ENCODE peak calls at places on chromosomes 11 and 22, in six cellular contexts. One of them, this sample, is unnamed.

GRCh38 chr11:106160494-106160893 is 83.0 kb downstream of the AASDHPPT start:
- DNase-seq in astrocyte of the spinal cord: no peak
- DNase-seq in IMR-90: no peak
- DNase-seq in stomach: no peak
- DNase-seq in neural progenitor cell: no peak
- DNase-seq in GM13977: no peak
- DNase-seq in this sample: peak

GRCh38 chr22:19523240-19524169 is 705 bp downstream of the CLDN5 start:
- DNase-seq in astrocyte of the spinal cord: peak
- DNase-seq in IMR-90: peak
- DNase-seq in stomach: no peak
- DNase-seq in neural progenitor cell: peak
- DNase-seq in GM13977: peak
- DNase-seq in this sample: peak

GRCh38 chr11:128174465-128175101 is 412.8 kb downstream of the ETS1 start:
- DNase-seq in astrocyte of the spinal cord: peak
- DNase-seq in IMR-90: peak
- DNase-seq in stomach: no peak
- DNase-seq in neural progenitor cell: peak
- DNase-seq in GM13977: no peak
- DNase-seq in this sample: peak

GRCh38 chr22:46791201-46791731 is 28.8 kb downstream of the TBC1D22A start:
- DNase-seq in astrocyte of the spinal cord: peak
- DNase-seq in IMR-90: peak
- DNase-seq in stomach: peak
- DNase-seq in neural progenitor cell: no peak
- DNase-seq in GM13977: peak
- DNase-seq in this sample: peak

GRCh38 chr11:108754901-108755625 is 90.2 kb downstream of the DDX10 start:
- DNase-seq in astrocyte of the spinal cord: peak
- DNase-seq in IMR-90: no peak
- DNase-seq in stomach: no peak
- DNase-seq in neural progenitor cell: no peak
- DNase-seq in GM13977: no peak
- DNase-seq in this sample: peak

GRCh38 chr11:126194121-126194543 is 17.3 kb downstream of the RPUSD4 start:
- DNase-seq in astrocyte of the spinal cord: peak
- DNase-seq in IMR-90: peak
- DNase-seq in stomach: peak
- DNase-seq in neural progenitor cell: peak
- DNase-seq in GM13977: peak
- DNase-seq in this sample: peak

GRCh38 chr22:49112176-49112575 is 715.5 kb downstream of the BRD1 start:
- DNase-seq in astrocyte of the spinal cord: no peak
- DNase-seq in IMR-90: no peak
- DNase-seq in stomach: no peak
- DNase-seq in neural progenitor cell: no peak
- DNase-seq in GM13977: no peak
- DNase-seq in this sample: no peak

GRCh38 chr22:42033263-42034181 is 34.9 kb downstream of the WBP2NL start:
- DNase-seq in astrocyte of the spinal cord: no peak
- DNase-seq in IMR-90: no peak
- DNase-seq in stomach: no peak
- DNase-seq in neural progenitor cell: no peak
- DNase-seq in GM13977: no peak
- DNase-seq in this sample: no peak

GRCh38 chr11:62411524-62411923 is 7.3 kb upstream of the SCGB1A1 start:
- DNase-seq in astrocyte of the spinal cord: no peak
- DNase-seq in IMR-90: no peak
- DNase-seq in stomach: no peak
- DNase-seq in neural progenitor cell: no peak
- DNase-seq in GM13977: no peak
- DNase-seq in this sample: no peak

DNA sequence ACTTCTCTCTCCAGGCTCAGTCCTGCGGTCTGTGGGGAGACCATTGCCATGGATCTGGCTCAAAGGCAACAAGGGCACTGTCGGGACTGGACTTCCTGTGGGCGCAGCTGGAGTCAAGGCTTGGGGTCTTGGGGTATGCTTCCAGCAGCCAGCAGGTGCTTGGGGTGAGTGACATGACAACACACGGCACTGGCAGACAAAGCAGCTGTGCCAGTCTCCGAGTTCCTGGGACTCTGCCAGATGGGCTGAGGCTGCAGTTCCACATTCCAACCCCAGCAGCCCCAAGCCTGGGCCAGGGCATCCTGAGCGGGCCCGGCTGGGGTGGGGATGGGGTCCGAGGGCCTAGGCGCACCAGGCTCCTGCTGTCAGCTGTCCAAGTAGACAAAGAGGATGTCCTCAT is 12.3 kb downstream of the GUCD1 start:
- DNase-seq in astrocyte of the spinal cord: no peak
- DNase-seq in IMR-90: no peak
- DNase-seq in stomach: peak
- DNase-seq in neural progenitor cell: no peak
- DNase-seq in GM13977: no peak
- DNase-seq in this sample: no peak
- TF ChIP-seq CTCF in astrocyte of the spinal cord: no peak
- TF ChIP-seq CTCF in IMR-90: no peak
- TF ChIP-seq CTCF in stomach: no peak
- TF ChIP-seq CTCF in neural progenitor cell: no peak
- TF ChIP-seq CTCF in GM13977: no peak
- TF ChIP-seq CTCF in this sample: no peak

DNA sequence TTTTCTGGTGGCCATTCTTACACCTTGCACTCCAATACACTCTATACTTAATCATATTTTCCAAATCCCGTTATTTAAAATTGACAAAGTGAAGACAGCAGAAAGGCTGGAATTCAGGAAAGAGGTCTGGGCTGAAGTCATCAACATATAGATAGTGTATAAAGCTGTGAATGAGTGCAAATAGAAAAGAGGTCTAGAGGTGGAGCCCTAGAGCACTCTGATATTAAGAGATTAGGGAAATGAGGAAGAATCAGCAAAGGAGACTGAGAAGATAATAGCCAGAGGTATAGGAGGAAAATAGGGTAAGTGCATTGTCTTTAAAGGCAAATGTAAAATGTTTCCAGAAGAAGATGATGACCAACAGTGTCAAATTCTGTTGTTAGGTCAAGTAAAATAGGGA is 7.9 kb downstream of the CTR9 start:
- DNase-seq in astrocyte of the spinal cord: no peak
- DNase-seq in IMR-90: no peak
- DNase-seq in stomach: no peak
- DNase-seq in neural progenitor cell: no peak
- DNase-seq in GM13977: no peak
- DNase-seq in this sample: no peak
- TF ChIP-seq CTCF in astrocyte of the spinal cord: peak
- TF ChIP-seq CTCF in IMR-90: peak
- TF ChIP-seq CTCF in stomach: no peak
- TF ChIP-seq CTCF in neural progenitor cell: peak
- TF ChIP-seq CTCF in GM13977: no peak
- TF ChIP-seq CTCF in this sample: no peak

DNA sequence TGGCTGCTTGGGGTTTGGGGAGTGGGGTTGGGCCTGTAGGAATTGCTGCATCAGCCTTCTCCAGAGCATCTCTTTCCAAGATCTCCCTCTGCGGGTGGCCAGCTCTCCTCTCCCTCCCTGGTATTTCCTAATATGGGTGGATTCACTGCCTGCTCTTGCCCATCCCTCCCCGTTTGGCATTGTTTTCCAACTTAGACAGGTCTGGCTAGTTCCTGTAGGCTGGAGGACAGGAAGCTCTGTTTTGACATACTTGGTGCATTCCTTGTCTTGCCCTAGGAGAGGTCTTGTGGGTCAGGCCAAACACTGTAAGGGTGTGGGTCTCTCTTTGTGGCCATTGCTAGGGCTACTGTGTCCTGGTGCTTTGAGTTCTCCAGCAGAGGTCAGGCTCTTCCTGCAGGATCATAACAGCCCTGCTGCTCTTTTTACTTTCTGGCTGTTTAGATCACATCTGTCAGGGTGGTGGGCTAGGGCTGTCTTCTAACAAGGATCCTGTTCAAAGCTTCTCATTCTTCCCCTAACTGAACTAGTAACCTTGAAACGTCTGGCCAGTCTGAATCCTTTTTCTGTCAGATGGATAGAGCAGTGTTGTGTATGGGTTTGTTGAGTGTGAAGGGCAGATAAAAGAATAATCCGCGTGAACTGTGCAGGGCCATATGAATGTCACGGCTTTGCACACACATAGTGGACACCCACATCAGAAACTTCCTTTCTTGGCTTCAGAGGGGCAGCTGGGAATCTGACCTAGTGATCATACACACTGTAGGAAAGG is 18.3 kb upstream of the MICALL1 start:
- DNase-seq in astrocyte of the spinal cord: peak
- DNase-seq in IMR-90: peak
- DNase-seq in stomach: no peak
- DNase-seq in neural progenitor cell: peak
- DNase-seq in GM13977: no peak
- DNase-seq in this sample: peak
- TF ChIP-seq CTCF in astrocyte of the spinal cord: peak
- TF ChIP-seq CTCF in IMR-90: peak
- TF ChIP-seq CTCF in stomach: peak
- TF ChIP-seq CTCF in neural progenitor cell: peak
- TF ChIP-seq CTCF in GM13977: peak
- TF ChIP-seq CTCF in this sample: peak

DNA sequence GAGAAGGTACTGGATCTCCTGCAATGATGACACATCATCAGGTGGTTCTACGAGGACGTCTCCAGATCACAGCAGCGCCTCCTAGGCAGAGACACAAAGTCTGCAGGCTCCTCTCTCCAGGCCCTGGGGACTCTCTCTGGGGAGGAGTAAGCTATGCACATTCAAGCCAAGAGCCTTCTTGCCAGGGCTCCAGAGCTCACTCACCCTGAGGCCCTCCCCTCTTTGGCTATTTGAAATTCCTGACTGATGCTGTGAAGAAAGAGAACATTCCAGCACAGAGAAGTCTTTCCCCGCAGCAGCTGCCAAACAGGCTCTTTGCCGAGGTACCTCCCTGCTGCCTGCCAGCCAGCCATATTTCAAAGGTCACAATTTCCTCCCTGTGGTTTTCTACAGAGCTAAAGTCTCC is 204.9 kb downstream of the CSNK2A3 start:
- DNase-seq in astrocyte of the spinal cord: peak
- DNase-seq in IMR-90: peak
- DNase-seq in stomach: no peak
- DNase-seq in neural progenitor cell: peak
- DNase-seq in GM13977: no peak
- DNase-seq in this sample: peak
- TF ChIP-seq CTCF in astrocyte of the spinal cord: peak
- TF ChIP-seq CTCF in IMR-90: peak
- TF ChIP-seq CTCF in stomach: peak
- TF ChIP-seq CTCF in neural progenitor cell: peak
- TF ChIP-seq CTCF in GM13977: peak
- TF ChIP-seq CTCF in this sample: peak

DNA sequence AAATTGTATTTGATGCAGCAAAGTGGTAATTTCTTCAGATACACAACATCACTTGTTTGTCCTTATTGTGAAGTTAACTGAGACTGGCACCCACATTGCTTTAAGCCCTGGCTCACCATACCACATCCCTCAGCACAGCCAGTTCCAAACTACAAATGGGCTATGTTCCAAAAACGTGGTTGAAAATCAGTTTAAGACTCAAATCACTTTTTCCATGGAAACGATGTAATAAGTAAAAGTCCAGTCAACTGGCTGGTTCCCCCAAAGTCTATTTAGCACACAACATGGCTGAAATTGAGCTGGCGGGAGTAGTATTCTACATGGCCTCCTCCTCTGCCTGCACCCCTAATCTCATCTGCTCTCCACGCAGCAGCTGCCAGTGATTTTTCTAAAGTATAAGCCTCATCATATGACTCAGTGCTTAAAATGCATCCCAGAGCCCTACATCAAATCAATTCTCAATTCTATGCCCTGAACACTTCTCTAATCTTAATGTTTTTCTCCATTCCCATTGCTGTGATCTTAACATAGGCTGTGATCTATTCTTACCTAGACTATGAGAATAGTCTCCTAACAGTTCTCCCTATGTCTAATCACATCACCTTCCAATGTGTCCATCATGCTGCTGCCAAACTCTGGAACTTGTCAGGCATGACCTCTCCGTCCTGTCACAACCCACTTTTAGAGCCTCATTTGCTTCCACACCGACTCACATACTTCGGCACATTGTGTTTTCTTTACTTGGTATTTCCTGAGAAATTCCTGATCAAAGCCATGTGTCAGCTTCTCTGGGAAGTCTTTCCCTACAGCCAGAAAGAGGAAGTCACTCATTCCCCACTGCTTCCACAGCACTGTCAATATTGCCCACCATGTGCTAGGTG is 40.7 kb upstream of the BIRC3 start:
- DNase-seq in astrocyte of the spinal cord: peak
- DNase-seq in IMR-90: peak
- DNase-seq in stomach: no peak
- DNase-seq in neural progenitor cell: no peak
- DNase-seq in GM13977: no peak
- DNase-seq in this sample: no peak
- TF ChIP-seq CTCF in astrocyte of the spinal cord: no peak
- TF ChIP-seq CTCF in IMR-90: no peak
- TF ChIP-seq CTCF in stomach: no peak
- TF ChIP-seq CTCF in neural progenitor cell: no peak
- TF ChIP-seq CTCF in GM13977: no peak
- TF ChIP-seq CTCF in this sample: no peak

GRCh38 chr11:34514050-34514449 is 456 bp upstream of the ELF5 start:
- DNase-seq in astrocyte of the spinal cord: no peak
- DNase-seq in IMR-90: no peak
- DNase-seq in stomach: no peak
- DNase-seq in neural progenitor cell: no peak
- DNase-seq in GM13977: no peak
- DNase-seq in this sample: no peak

GRCh38 chr11:34512810-34513673 is 552 bp downstream of the ELF5 start:
- DNase-seq in astrocyte of the spinal cord: peak
- DNase-seq in IMR-90: peak
- DNase-seq in stomach: peak
- DNase-seq in neural progenitor cell: peak
- DNase-seq in GM13977: peak
- DNase-seq in this sample: peak

GRCh38 chr11:34513674-34513995 is at the start of gene ELF5:
- DNase-seq in astrocyte of the spinal cord: no peak
- DNase-seq in IMR-90: no peak
- DNase-seq in stomach: no peak
- DNase-seq in neural progenitor cell: no peak
- DNase-seq in GM13977: no peak
- DNase-seq in this sample: no peak

GRCh38 chr11:34516247-34517040 is 2.9 kb upstream of the ELF5 start:
- DNase-seq in astrocyte of the spinal cord: no peak
- DNase-seq in IMR-90: no peak
- DNase-seq in stomach: no peak
- DNase-seq in neural progenitor cell: no peak
- DNase-seq in GM13977: no peak
- DNase-seq in this sample: no peak

GRCh38 chr11:34514597-34514996 is 1.0 kb upstream of the ELF5 start:
- DNase-seq in astrocyte of the spinal cord: no peak
- DNase-seq in IMR-90: no peak
- DNase-seq in stomach: no peak
- DNase-seq in neural progenitor cell: no peak
- DNase-seq in GM13977: no peak
- DNase-seq in this sample: no peak
- TF ChIP-seq CTCF in astrocyte of the spinal cord: no peak
- TF ChIP-seq CTCF in IMR-90: no peak
- TF ChIP-seq CTCF in stomach: no peak
- TF ChIP-seq CTCF in neural progenitor cell: no peak
- TF ChIP-seq CTCF in GM13977: no peak
- TF ChIP-seq CTCF in this sample: no peak

GRCh38 chr22:21713428-21714058 is 22.1 kb downstream of the YPEL1 start:
- DNase-seq in astrocyte of the spinal cord: no peak
- DNase-seq in IMR-90: no peak
- DNase-seq in stomach: no peak
- DNase-seq in neural progenitor cell: no peak
- DNase-seq in GM13977: no peak
- DNase-seq in this sample: no peak
- TF ChIP-seq CTCF in astrocyte of the spinal cord: no peak
- TF ChIP-seq CTCF in IMR-90: no peak
- TF ChIP-seq CTCF in stomach: no peak
- TF ChIP-seq CTCF in neural progenitor cell: no peak
- TF ChIP-seq CTCF in GM13977: no peak
- TF ChIP-seq CTCF in this sample: no peak